ENCODE peak calls at places on chromosomes 3 and 15, in five cellular contexts. I is heart left ventricle, F is suprapubic skin, J is uterus, M is MM.1S. Z is an unnamed sample.

GRCh38 chr15:57795261-57795660 is 88.7 kb downstream of the POLR2M start:
- DNase-seq in I (no peak), F (no peak), J (no peak), M (no peak), Z (no peak)

GRCh38 chr3:149468504-149469212 is 5.8 kb upstream of the TM4SF4 start:
- DNase-seq in I (no peak), F (no peak), J (no peak), M (peak; percentile 69), Z (peak; percentile 57)

GRCh38 chr3:137772231-137772617 is 8.1 kb downstream of the SOX14 start:
- DNase-seq in I (no peak), F (no peak), J (no peak), M (no peak), Z (no peak)

GRCh38 chr15:39801641-39802309 is 19.1 kb upstream of the FSIP1 start:
- DNase-seq in I (no peak), F (no peak), J (no peak), M (peak; percentile 40), Z (no peak)

GRCh38 chr15:53869044-53869805 is 109.0 kb upstream of the UNC13C start:
- DNase-seq in I (no peak), F (no peak), J (no peak), M (peak; percentile 9), Z (no peak)

GRCh38 chr3:37123292-37123691 is 51.1 kb downstream of the LRRFIP2 start:
- DNase-seq in I (no peak), F (no peak), J (no peak), M (no peak), Z (no peak)

GRCh38 chr3:147398841-147399534 is 7.4 kb downstream of the ZIC4 start:
- DNase-seq in I (no peak), F (no peak), J (no peak), M (no peak), Z (no peak)

GRCh38 chr3:127754411-127755304 is 67.7 kb downstream of the MGLL start:
- DNase-seq in I (no peak), F (no peak), J (no peak), M (no peak), Z (no peak)

GRCh38 chr15:100923902-100924301 is 4.7 kb downstream of the LRRK1 start:
- DNase-seq in I (no peak), F (no peak), J (no peak), M (no peak), Z (no peak)

GRCh38 chr15:82044373-82045178 is 1.2 kb downstream of the MEX3B start:
- DNase-seq in I (peak; percentile 52), F (peak; percentile 81), J (peak; percentile 49), M (no peak), Z (peak; percentile 52)

GRCh38 chr3:146577662-146578061 is 27.5 kb downstream of the PLSCR5 start:
- DNase-seq in I (no peak), F (no peak), J (peak; percentile 45), M (peak; percentile 44), Z (peak; percentile 79)

GRCh38 chr3:115960799-115961198 is 337.5 kb downstream of the GAP43 start:
- DNase-seq in I (no peak), F (no peak), J (peak; percentile 18), M (no peak), Z (no peak)

GRCh38 chr3:16151109-16151508 is 23.4 kb upstream of the GALNT15 start:
- DNase-seq in I (peak; percentile 78), F (peak; percentile 88), J (peak; percentile 72), M (peak; percentile 34), Z (peak; percentile 95)

GRCh38 chr3:148631124-148631903 is 66.4 kb upstream of the AGTR1 start:
- DNase-seq in I (no peak), F (no peak), J (no peak), M (no peak), Z (peak; percentile 23)

GRCh38 chr15:45573961-45574629 is 13.1 kb upstream of the BLOC1S6 start:
- DNase-seq in I (no peak), F (no peak), J (no peak), M (no peak), Z (peak; percentile 25)

GRCh38 chr3:16513141-16514020 is at the start of gene RFTN1:
- DNase-seq in I (peak; percentile 70), F (peak; percentile 86), J (peak; percentile 57), M (peak; percentile 19), Z (peak; percentile 50)

GRCh38 chr15:90501898-90502297 is 27.8 kb upstream of the CRTC3 start:
- DNase-seq in I (no peak), F (no peak), J (no peak), M (no peak), Z (no peak)

GRCh38 chr3:197337656-197338055 is 39.2 kb upstream of the DLG1 start:
- DNase-seq in I (no peak), F (no peak), J (no peak), M (no peak), Z (no peak)

GRCh38 chr3:57974796-57975388 is 33.3 kb upstream of the FLNB start:
- DNase-seq in I (no peak), F (no peak), J (no peak), M (no peak), Z (peak; percentile 95)

GRCh38 chr3:68256635-68257034 is 602.2 kb upstream of the SUCLG2 start:
- DNase-seq in I (no peak), F (no peak), J (no peak), M (no peak), Z (no peak)

GRCh38 chr3:76203578-76203977 is 418.2 kb upstream of the ZNF717 start:
- DNase-seq in I (no peak), F (no peak), J (no peak), M (no peak), Z (no peak)

GRCh38 chr15:69092159-69092558 is 68.3 kb upstream of the GLCE start:
- DNase-seq in I (no peak), F (no peak), J (no peak), M (no peak), Z (peak; percentile 62)

GRCh38 chr3:188026191-188026968 is 127.6 kb upstream of the LPP start:
- DNase-seq in I (no peak), F (no peak), J (no peak), M (no peak), Z (no peak)

GRCh38 chr3:193902557-193903256 is 233.2 kb upstream of the HES1 start:
- DNase-seq in I (no peak), F (no peak), J (no peak), M (no peak), Z (no peak)

GRCh38 chr3:62874398-62875102 is 666 bp downstream of the CADPS start:
- DNase-seq in I (no peak), F (no peak), J (no peak), M (no peak), Z (no peak)

GRCh38 chr15:59904450-59904979 is 99.6 kb upstream of the FOXB1 start:
- DNase-seq in I (no peak), F (no peak), J (no peak), M (no peak), Z (no peak)

GRCh38 chr3:54198556-54198955 is 76.2 kb downstream of the CACNA2D3 start:
- DNase-seq in I (no peak), F (no peak), J (no peak), M (no peak), Z (no peak)

GRCh38 chr15:67189326-67190051 is 65.0 kb downstream of the AAGAB start:
- DNase-seq in I (peak; percentile 87), F (no peak), J (peak; percentile 94), M (no peak), Z (peak; percentile 69)

GRCh38 chr3:152151216-152151874 is 117.4 kb upstream of the MBNL1 start:
- DNase-seq in I (no peak), F (no peak), J (no peak), M (no peak), Z (peak; percentile 33)

GRCh38 chr3:152155654-152156053 is 113.1 kb upstream of the MBNL1 start:
- DNase-seq in I (no peak), F (no peak), J (no peak), M (no peak), Z (no peak)

GRCh38 chr3:152156880-152157279 is 111.8 kb upstream of the MBNL1 start:
- DNase-seq in I (no peak), F (no peak), J (no peak), M (no peak), Z (no peak)

GRCh38 chr3:152157337-152157736 is 111.4 kb upstream of the MBNL1 start:
- DNase-seq in I (no peak), F (no peak), J (no peak), M (no peak), Z (no peak)

DNA sequence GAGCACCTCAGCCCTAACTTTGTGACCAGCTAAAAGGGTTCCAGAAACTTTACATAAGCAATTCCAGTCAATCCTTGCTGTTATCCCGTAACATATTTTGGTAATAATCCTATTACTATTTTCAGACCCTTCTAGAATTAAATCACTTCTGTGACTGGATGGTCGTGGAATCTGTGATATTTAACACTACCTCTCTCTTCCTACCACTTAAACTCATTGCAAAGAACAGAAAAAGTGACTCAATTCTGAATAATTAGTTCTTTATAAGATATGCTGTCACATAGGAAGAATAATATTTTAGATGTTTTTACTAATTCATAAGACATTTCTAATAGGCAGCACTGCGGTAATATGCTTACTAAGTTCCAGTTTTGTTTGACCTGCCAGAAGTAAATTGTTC is 113.5 kb upstream of the MBNL1 start:
- DNase-seq in I (no peak), F (no peak), J (no peak), M (no peak), Z (no peak)
- H3K4me3 ChIP-seq in I (no peak overlapping the region), F (no peak overlapping the region), J (no peak overlapping the region), M (no peak overlapping the region), Z (no peak overlapping the region)

DNA sequence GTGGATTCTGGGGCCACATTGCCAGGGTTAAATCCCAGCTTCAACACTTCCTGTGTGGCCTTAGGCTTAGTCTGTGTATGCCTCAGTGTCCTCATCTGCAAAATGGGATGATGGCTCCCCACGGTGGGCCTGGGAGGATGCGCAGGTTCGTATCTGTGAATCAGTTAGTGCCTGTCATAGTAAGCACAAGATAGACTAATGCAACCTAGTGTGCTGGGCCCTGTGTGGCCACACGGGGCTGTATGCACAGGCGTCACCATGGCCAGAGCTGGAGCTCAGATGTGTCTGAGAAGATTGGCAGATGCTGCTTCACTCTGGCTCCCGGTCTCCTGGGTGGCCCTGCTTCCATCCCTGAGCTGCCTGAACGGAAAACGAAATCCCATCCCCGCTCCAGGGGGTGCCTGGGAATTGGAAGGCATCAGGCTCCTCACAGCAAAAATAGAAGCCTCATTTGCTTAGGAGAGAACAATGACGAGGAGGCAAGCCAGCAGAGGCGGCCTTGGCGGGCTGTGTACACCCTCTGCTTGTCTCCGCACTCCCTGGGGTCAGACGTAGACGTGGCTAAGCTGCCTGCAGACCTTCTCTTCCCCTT is 103.6 kb downstream of the APBA2 start:
- DNase-seq in I (no peak), F (no peak), J (no peak), M (peak; percentile 13), Z (no peak)
- TF ChIP-seq CTCF in I (no peak), F (no peak), J (no peak), M (no peak), Z (no peak)

GRCh38 chr3:144622845-144623244 is 651.2 kb downstream of the DIPK2A start:
- DNase-seq in I (no peak), F (no peak), J (no peak), M (no peak), Z (no peak)
- H3K4me3 ChIP-seq in I (no peak overlapping the region), F (no peak overlapping the region), J (no peak overlapping the region), M (no peak overlapping the region), Z (no peak overlapping the region)

GRCh38 chr15:37135225-37135624 is 34.9 kb upstream of the MEIS2 start:
- DNase-seq in I (no peak), F (no peak), J (no peak), M (peak; percentile 28), Z (no peak)

GRCh38 chr15:37134699-37135131 is 34.4 kb upstream of the MEIS2 start:
- DNase-seq in I (no peak), F (no peak), J (peak; percentile 31), M (peak; percentile 16), Z (peak; percentile 69)

GRCh38 chr15:37132826-37133417 is 32.6 kb upstream of the MEIS2 start:
- DNase-seq in I (no peak), F (no peak), J (no peak), M (no peak), Z (no peak)

GRCh38 chr15:37134244-37134643 is 33.9 kb upstream of the MEIS2 start:
- DNase-seq in I (no peak), F (no peak), J (no peak), M (no peak), Z (no peak)

GRCh38 chr15:37133619-37134018 is 33.3 kb upstream of the MEIS2 start:
- DNase-seq in I (no peak), F (no peak), J (no peak), M (no peak), Z (peak; percentile 59)
- TF ChIP-seq CTCF in I (no peak), F (no peak), J (peak; percentile 40), M (peak; percentile 31), Z (peak; percentile 54)

Z was measured in fibroblast of mammary gland.